ENCODE peak calls at places on chromosomes 3 and 15, in eight cellular contexts. One of them, this sample, is unnamed.
A peak's percentile ranks its signal among the peaks of the same experiment; 100 is the strongest.

GRCh38 chr15:99058421-99058870 is 46.4 kb upstream of the SYNM start:
- DNase-seq in mammary epithelial cell: no peak
- DNase-seq in A549: no peak
- DNase-seq in left ventricle myocardium inferior: no peak
- DNase-seq in RWPE1: no peak
- DNase-seq in breast epithelium: peak; percentile 33
- DNase-seq in tibial artery: no peak
- DNase-seq in neural progenitor cell: no peak
- DNase-seq in this sample: no peak

GRCh38 chr3:11559816-11560633 is 83.7 kb downstream of the VGLL4 start:
- DNase-seq in left ventricle myocardium inferior: peak; percentile 25
- DNase-seq in mammary epithelial cell: no peak
- DNase-seq in neural progenitor cell: no peak
- DNase-seq in breast epithelium: no peak
- DNase-seq in tibial artery: peak; percentile 67
- DNase-seq in RWPE1: no peak
- DNase-seq in A549: no peak
- DNase-seq in this sample: no peak

GRCh38 chr3:41125258-41125657 is 74.0 kb upstream of the CTNNB1 start:
- DNase-seq in tibial artery: no peak
- DNase-seq in breast epithelium: no peak
- DNase-seq in mammary epithelial cell: peak; percentile 54
- DNase-seq in left ventricle myocardium inferior: no peak
- DNase-seq in neural progenitor cell: no peak
- DNase-seq in RWPE1: no peak
- DNase-seq in A549: no peak
- DNase-seq in this sample: no peak

GRCh38 chr3:132285620-132285945 is 31.6 kb upstream of the ACP3 start:
- DNase-seq in breast epithelium: no peak
- DNase-seq in A549: no peak
- DNase-seq in mammary epithelial cell: no peak
- DNase-seq in neural progenitor cell: no peak
- DNase-seq in left ventricle myocardium inferior: no peak
- DNase-seq in tibial artery: no peak
- DNase-seq in RWPE1: no peak
- DNase-seq in this sample: no peak

GRCh38 chr15:55770261-55770660 is 27.3 kb upstream of the PRTG start:
- DNase-seq in tibial artery: no peak
- DNase-seq in A549: no peak
- DNase-seq in neural progenitor cell: no peak
- DNase-seq in left ventricle myocardium inferior: no peak
- DNase-seq in breast epithelium: no peak
- DNase-seq in mammary epithelial cell: no peak
- DNase-seq in RWPE1: no peak
- DNase-seq in this sample: no peak

GRCh38 chr3:183953471-183954070 is 64.1 kb downstream of the ABCC5 start:
- DNase-seq in left ventricle myocardium inferior: no peak
- DNase-seq in neural progenitor cell: no peak
- DNase-seq in tibial artery: no peak
- DNase-seq in A549: no peak
- DNase-seq in mammary epithelial cell: no peak
- DNase-seq in RWPE1: no peak
- DNase-seq in breast epithelium: no peak
- DNase-seq in this sample: no peak

GRCh38 chr3:5188419-5189405 is 1.2 kb downstream of the EDEM1 start:
- DNase-seq in tibial artery: no peak
- DNase-seq in RWPE1: peak; percentile 11
- DNase-seq in mammary epithelial cell: peak; percentile 48
- DNase-seq in left ventricle myocardium inferior: no peak
- DNase-seq in A549: peak; percentile 53
- DNase-seq in breast epithelium: no peak
- DNase-seq in neural progenitor cell: peak; percentile 36
- DNase-seq in this sample: no peak

GRCh38 chr3:81336470-81336869 is 425.0 kb downstream of the GBE1 start:
- DNase-seq in mammary epithelial cell: no peak
- DNase-seq in tibial artery: no peak
- DNase-seq in left ventricle myocardium inferior: no peak
- DNase-seq in neural progenitor cell: no peak
- DNase-seq in breast epithelium: no peak
- DNase-seq in A549: no peak
- DNase-seq in RWPE1: no peak
- DNase-seq in this sample: no peak

GRCh38 chr3:24388611-24389010 is 106.0 kb downstream of the THRB start:
- DNase-seq in breast epithelium: no peak
- DNase-seq in A549: no peak
- DNase-seq in tibial artery: no peak
- DNase-seq in mammary epithelial cell: peak; percentile 31
- DNase-seq in neural progenitor cell: no peak
- DNase-seq in RWPE1: no peak
- DNase-seq in left ventricle myocardium inferior: no peak
- DNase-seq in this sample: no peak

GRCh38 chr3:189238071-189238470 is 66.3 kb downstream of the TPRG1 start:
- DNase-seq in RWPE1: no peak
- DNase-seq in left ventricle myocardium inferior: no peak
- DNase-seq in mammary epithelial cell: no peak
- DNase-seq in neural progenitor cell: no peak
- DNase-seq in A549: no peak
- DNase-seq in breast epithelium: no peak
- DNase-seq in tibial artery: no peak
- DNase-seq in this sample: no peak

GRCh38 chr3:36219398-36219797 is 160.9 kb upstream of the STAC start:
- DNase-seq in neural progenitor cell: no peak
- DNase-seq in left ventricle myocardium inferior: no peak
- DNase-seq in mammary epithelial cell: peak; percentile 50
- DNase-seq in A549: no peak
- DNase-seq in breast epithelium: no peak
- DNase-seq in tibial artery: no peak
- DNase-seq in RWPE1: no peak
- DNase-seq in this sample: no peak

GRCh38 chr15:76340198-76340801 is 3.7 kb downstream of the ISL2 start:
- DNase-seq in breast epithelium: no peak
- DNase-seq in left ventricle myocardium inferior: no peak
- DNase-seq in mammary epithelial cell: peak; percentile 13
- DNase-seq in tibial artery: peak; percentile 68
- DNase-seq in A549: no peak
- DNase-seq in neural progenitor cell: peak; percentile 78
- DNase-seq in RWPE1: no peak
- DNase-seq in this sample: no peak

GRCh38 chr3:125134952-125135351 is 77.6 kb downstream of the SLC12A8 start:
- DNase-seq in neural progenitor cell: no peak
- DNase-seq in breast epithelium: peak; percentile 41
- DNase-seq in RWPE1: no peak
- DNase-seq in tibial artery: no peak
- DNase-seq in left ventricle myocardium inferior: no peak
- DNase-seq in A549: no peak
- DNase-seq in mammary epithelial cell: peak; percentile 92
- DNase-seq in this sample: no peak

GRCh38 chr3:124883766-124884473 is 3.2 kb downstream of the ITGB5 start:
- DNase-seq in left ventricle myocardium inferior: no peak
- DNase-seq in neural progenitor cell: peak; percentile 56
- DNase-seq in breast epithelium: no peak
- DNase-seq in tibial artery: no peak
- DNase-seq in mammary epithelial cell: no peak
- DNase-seq in A549: no peak
- DNase-seq in RWPE1: no peak
- DNase-seq in this sample: no peak

GRCh38 chr15:50685976-50686467 is 575 bp downstream of the TRPM7 start:
- DNase-seq in A549: peak; percentile 64
- DNase-seq in neural progenitor cell: peak; percentile 83
- DNase-seq in RWPE1: peak; percentile 44
- DNase-seq in breast epithelium: peak; percentile 32
- DNase-seq in tibial artery: peak; percentile 84
- DNase-seq in left ventricle myocardium inferior: peak; percentile 73
- DNase-seq in mammary epithelial cell: peak; percentile 72
- DNase-seq in this sample: peak; percentile 50

GRCh38 chr15:63243101-63243500 is 34.3 kb upstream of the APH1B start:
- DNase-seq in neural progenitor cell: no peak
- DNase-seq in mammary epithelial cell: no peak
- DNase-seq in tibial artery: no peak
- DNase-seq in breast epithelium: no peak
- DNase-seq in A549: no peak
- DNase-seq in RWPE1: no peak
- DNase-seq in left ventricle myocardium inferior: no peak
- DNase-seq in this sample: peak; percentile 28

GRCh38 chr3:10774129-10774670 is 41.8 kb upstream of the SLC6A11 start:
- DNase-seq in A549: no peak
- DNase-seq in left ventricle myocardium inferior: no peak
- DNase-seq in breast epithelium: no peak
- DNase-seq in neural progenitor cell: no peak
- DNase-seq in mammary epithelial cell: no peak
- DNase-seq in RWPE1: no peak
- DNase-seq in tibial artery: no peak
- DNase-seq in this sample: no peak

GRCh38 chr3:113654310-113654709 is 42.1 kb downstream of the USF3 start:
- DNase-seq in RWPE1: no peak
- DNase-seq in neural progenitor cell: no peak
- DNase-seq in breast epithelium: no peak
- DNase-seq in mammary epithelial cell: no peak
- DNase-seq in left ventricle myocardium inferior: no peak
- DNase-seq in A549: no peak
- DNase-seq in tibial artery: no peak
- DNase-seq in this sample: no peak

GRCh38 chr3:113643583-113643982 is 52.9 kb downstream of the USF3 start:
- DNase-seq in A549: no peak
- DNase-seq in mammary epithelial cell: no peak
- DNase-seq in breast epithelium: no peak
- DNase-seq in left ventricle myocardium inferior: no peak
- DNase-seq in neural progenitor cell: no peak
- DNase-seq in RWPE1: no peak
- DNase-seq in tibial artery: no peak
- DNase-seq in this sample: no peak

GRCh38 chr3:113649169-113649833 is 47.1 kb downstream of the USF3 start:
- DNase-seq in left ventricle myocardium inferior: no peak
- DNase-seq in RWPE1: no peak
- DNase-seq in mammary epithelial cell: no peak
- DNase-seq in A549: no peak
- DNase-seq in neural progenitor cell: no peak
- DNase-seq in breast epithelium: no peak
- DNase-seq in tibial artery: no peak
- DNase-seq in this sample: no peak

GRCh38 chr3:113648524-113648923 is 47.9 kb downstream of the USF3 start:
- DNase-seq in mammary epithelial cell: no peak
- DNase-seq in breast epithelium: no peak
- DNase-seq in RWPE1: no peak
- DNase-seq in left ventricle myocardium inferior: no peak
- DNase-seq in A549: no peak
- DNase-seq in tibial artery: no peak
- DNase-seq in neural progenitor cell: no peak
- DNase-seq in this sample: no peak
- H3K27ac ChIP-seq in mammary epithelial cell: no peak overlapping the region
- H3K27ac ChIP-seq in breast epithelium: no peak overlapping the region
- H3K27ac ChIP-seq in RWPE1: no peak overlapping the region
- H3K27ac ChIP-seq in left ventricle myocardium inferior: no peak overlapping the region
- H3K27ac ChIP-seq in A549: no peak overlapping the region
- H3K27ac ChIP-seq in tibial artery: no peak overlapping the region
- H3K27ac ChIP-seq in neural progenitor cell: no peak overlapping the region
- H3K27ac ChIP-seq in this sample: no peak overlapping the region

GRCh38 chr3:1381647-1382036 is 288.8 kb downstream of the CNTN6 start:
- DNase-seq in RWPE1: no peak
- DNase-seq in left ventricle myocardium inferior: no peak
- DNase-seq in breast epithelium: no peak
- DNase-seq in tibial artery: no peak
- DNase-seq in A549: no peak
- DNase-seq in mammary epithelial cell: no peak
- DNase-seq in neural progenitor cell: no peak
- DNase-seq in this sample: no peak
- H3K27ac ChIP-seq in RWPE1: no peak overlapping the region
- H3K27ac ChIP-seq in left ventricle myocardium inferior: no peak overlapping the region
- H3K27ac ChIP-seq in breast epithelium: no peak overlapping the region
- H3K27ac ChIP-seq in tibial artery: no peak overlapping the region
- H3K27ac ChIP-seq in A549: no peak overlapping the region
- H3K27ac ChIP-seq in mammary epithelial cell: no peak overlapping the region
- H3K27ac ChIP-seq in neural progenitor cell: no peak overlapping the region
- H3K27ac ChIP-seq in this sample: no peak overlapping the region

GRCh38 chr15:25054943-25055342 is 100.2 kb downstream of the SNRPN start:
- DNase-seq in left ventricle myocardium inferior: no peak
- DNase-seq in A549: no peak
- DNase-seq in breast epithelium: no peak
- DNase-seq in mammary epithelial cell: no peak
- DNase-seq in neural progenitor cell: no peak
- DNase-seq in RWPE1: no peak
- DNase-seq in tibial artery: peak; percentile 28
- DNase-seq in this sample: no peak
- H3K27ac ChIP-seq in left ventricle myocardium inferior: no peak overlapping the region
- H3K27ac ChIP-seq in A549: no peak overlapping the region
- H3K27ac ChIP-seq in breast epithelium: no peak overlapping the region
- H3K27ac ChIP-seq in mammary epithelial cell: no peak overlapping the region
- H3K27ac ChIP-seq in neural progenitor cell: no peak overlapping the region
- H3K27ac ChIP-seq in RWPE1: no peak overlapping the region
- H3K27ac ChIP-seq in tibial artery: no peak overlapping the region
- H3K27ac ChIP-seq in this sample: no peak overlapping the region

GRCh38 chr15:71883447-71883846 is 73.1 kb downstream of the NR2E3 start:
- DNase-seq in A549: no peak
- DNase-seq in RWPE1: no peak
- DNase-seq in neural progenitor cell: no peak
- DNase-seq in left ventricle myocardium inferior: no peak
- DNase-seq in breast epithelium: no peak
- DNase-seq in tibial artery: no peak
- DNase-seq in mammary epithelial cell: no peak
- DNase-seq in this sample: no peak
- H3K27ac ChIP-seq in A549: no peak overlapping the region
- H3K27ac ChIP-seq in RWPE1: no peak overlapping the region
- H3K27ac ChIP-seq in neural progenitor cell: no peak overlapping the region
- H3K27ac ChIP-seq in left ventricle myocardium inferior: no peak overlapping the region
- H3K27ac ChIP-seq in breast epithelium: no peak overlapping the region
- H3K27ac ChIP-seq in tibial artery: no peak overlapping the region
- H3K27ac ChIP-seq in mammary epithelial cell: no peak overlapping the region
- H3K27ac ChIP-seq in this sample: no peak overlapping the region

DNA sequence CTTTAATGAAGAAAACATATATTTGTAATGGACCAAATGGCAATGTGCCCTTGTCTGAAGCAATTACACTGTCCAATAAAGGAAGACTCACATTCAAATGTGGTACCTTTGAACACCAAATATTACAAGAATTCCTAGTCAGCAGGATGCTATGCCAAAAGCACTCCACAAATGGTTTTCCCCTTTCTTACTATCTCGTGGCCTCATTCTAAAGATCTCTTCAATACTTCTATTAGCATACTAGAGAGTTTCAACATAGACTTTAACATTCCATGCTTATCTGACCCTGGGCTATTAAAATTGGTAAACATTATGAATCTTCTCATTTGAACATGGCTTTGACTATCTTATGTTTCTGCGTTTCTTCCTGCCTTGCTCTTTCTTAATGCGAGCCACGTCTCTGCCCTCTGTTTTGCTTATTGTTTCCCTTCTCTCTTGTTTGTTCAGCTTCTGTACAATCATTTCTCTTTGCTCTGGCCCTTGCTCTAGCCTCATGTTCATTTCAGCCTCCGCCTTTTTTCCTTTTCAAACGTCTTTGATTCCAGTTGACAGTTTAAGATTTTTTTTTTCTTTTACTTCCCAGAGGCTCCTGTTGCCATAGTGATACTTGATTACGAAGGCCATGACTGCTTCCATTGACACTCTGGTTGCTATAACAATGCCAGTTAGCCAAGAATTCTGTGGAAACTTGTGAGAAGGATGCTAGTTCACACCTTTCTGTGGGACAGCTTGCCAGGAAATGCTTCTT is 49.5 kb upstream of the SLC9A9 start:
- DNase-seq in RWPE1: no peak
- DNase-seq in breast epithelium: no peak
- DNase-seq in mammary epithelial cell: peak; percentile 41
- DNase-seq in tibial artery: no peak
- DNase-seq in left ventricle myocardium inferior: no peak
- DNase-seq in neural progenitor cell: peak; percentile 47
- DNase-seq in A549: peak; percentile 5
- DNase-seq in this sample: no peak
- H3K27ac ChIP-seq in RWPE1: no peak overlapping the region
- H3K27ac ChIP-seq in breast epithelium: no peak overlapping the region
- H3K27ac ChIP-seq in mammary epithelial cell: no peak overlapping the region
- H3K27ac ChIP-seq in tibial artery: no peak overlapping the region
- H3K27ac ChIP-seq in left ventricle myocardium inferior: no peak overlapping the region
- H3K27ac ChIP-seq in neural progenitor cell: no peak overlapping the region
- H3K27ac ChIP-seq in A549: no peak overlapping the region
- H3K27ac ChIP-seq in this sample: no peak overlapping the region